ENCODE peak calls at places on chromosomes 2 and 18, in six cellular contexts. S, M, T, U, J and Y are unnamed samples.

GRCh38 chr2:169034256-169034655 is 3.1 kb upstream of the ABCB11 start:
- DNase-seq in T (no peak), S (no peak), M (no peak), J (peak; percentile 41), U (no peak), Y (no peak)

GRCh38 chr2:157899125-157899839 is 23.2 kb upstream of the ACVR1 start:
- DNase-seq in J (no peak), U (no peak), M (no peak), S (no peak), T (no peak), Y (no peak)

GRCh38 chr2:2164326-2164917 is 166.7 kb downstream of the MYT1L start:
- DNase-seq in J (no peak), U (no peak), M (no peak), T (no peak), S (no peak), Y (no peak)

GRCh38 chr18:30712383-30712782 is 330.2 kb downstream of the DSC3 start:
- DNase-seq in S (no peak), T (no peak), M (no peak), U (no peak), J (no peak), Y (no peak)

GRCh38 chr2:16943279-16943958 is 277.8 kb upstream of the CYRIA start:
- DNase-seq in M (no peak), J (no peak), S (no peak), T (no peak), U (no peak), Y (no peak)

GRCh38 chr2:110116033-110116710 is 550 bp upstream of the MALL start:
- DNase-seq in M (no peak), U (no peak), S (peak; percentile 76), J (peak; percentile 85), T (peak; percentile 90), Y (peak; percentile 63)

GRCh38 chr2:229273384-229274338 is 2.6 kb upstream of the PID1 start:
- DNase-seq in S (peak; percentile 64), J (peak; percentile 88), U (peak; percentile 56), M (no peak), T (peak; percentile 85), Y (peak; percentile 73)

GRCh38 chr2:241064008-241064801 is 37.9 kb downstream of the MTERF4 start:
- DNase-seq in S (no peak), M (peak; percentile 39), U (no peak), T (no peak), J (no peak), Y (peak; percentile 48)

GRCh38 chr2:205245652-205246051 is 436.6 kb upstream of the NRP2 start:
- DNase-seq in U (no peak), S (no peak), M (no peak), T (peak; percentile 81), J (peak; percentile 26), Y (no peak)

GRCh38 chr2:175595139-175595538 is 406.9 kb downstream of the LNPK start:
- DNase-seq in M (no peak), J (no peak), S (no peak), U (no peak), T (no peak), Y (no peak)

GRCh38 chr18:7466190-7466589 is 100.9 kb upstream of the PTPRM start:
- DNase-seq in S (no peak), M (no peak), J (no peak), U (no peak), T (no peak), Y (no peak)

GRCh38 chr2:100381240-100381639 is 36.2 kb downstream of the CHST10 start:
- DNase-seq in T (peak; percentile 65), S (peak; percentile 79), U (peak; percentile 86), M (peak; percentile 76), J (peak; percentile 84), Y (peak; percentile 58)

GRCh38 chr2:203710211-203710610 is 3.8 kb downstream of the CD28 start:
- DNase-seq in S (no peak), U (no peak), J (no peak), M (no peak), T (no peak), Y (no peak)

GRCh38 chr2:28687640-28688039 is 64.0 kb upstream of the PPP1CB start:
- DNase-seq in S (no peak), M (no peak), U (no peak), J (no peak), T (no peak), Y (no peak)

GRCh38 chr2:149431337-149431736 is 101.0 kb downstream of the LYPD6 start:
- DNase-seq in T (peak; percentile 8), M (no peak), J (no peak), S (no peak), U (no peak), Y (no peak)

GRCh38 chr18:32289480-32290075 is 99.7 kb downstream of the MEP1B start:
- DNase-seq in M (no peak), J (peak; percentile 84), U (peak; percentile 36), T (peak; percentile 75), S (peak; percentile 53), Y (no peak)

GRCh38 chr18:63882333-63883141 is 5.0 kb upstream of the SERPINB2 start:
- DNase-seq in J (peak; percentile 89), S (no peak), U (no peak), T (peak; percentile 95), M (no peak), Y (no peak)

GRCh38 chr2:10720983-10721343 is 467 bp upstream of the ATP6V1C2 start:
- DNase-seq in J (no peak), T (no peak), U (no peak), S (no peak), M (no peak), Y (peak; percentile 17)
- H3K4me3 ChIP-seq in J (peak overlapping the region; percentile 40), T (no peak overlapping the region), U (peak overlapping the region; percentile 68), S (peak overlapping the region; percentile 40), M (no peak overlapping the region), Y (no peak overlapping the region)

GRCh38 chr2:68916226-68916625 is 36.5 kb downstream of the GKN2 start:
- DNase-seq in M (no peak), S (peak; percentile 17), J (no peak), U (no peak), T (no peak), Y (no peak)

GRCh38 chr2:68918497-68918896 is 34.2 kb downstream of the GKN2 start:
- DNase-seq in J (peak; percentile 74), S (no peak), U (no peak), M (no peak), T (no peak), Y (no peak)

GRCh38 chr2:68921646-68922045 is 31.0 kb downstream of the GKN2 start:
- DNase-seq in U (no peak), T (no peak), S (no peak), J (no peak), M (no peak), Y (no peak)

GRCh38 chr2:68917034-68917718 is 35.5 kb downstream of the GKN2 start:
- DNase-seq in M (no peak), J (peak; percentile 54), T (no peak), U (no peak), S (no peak), Y (no peak)

DNA sequence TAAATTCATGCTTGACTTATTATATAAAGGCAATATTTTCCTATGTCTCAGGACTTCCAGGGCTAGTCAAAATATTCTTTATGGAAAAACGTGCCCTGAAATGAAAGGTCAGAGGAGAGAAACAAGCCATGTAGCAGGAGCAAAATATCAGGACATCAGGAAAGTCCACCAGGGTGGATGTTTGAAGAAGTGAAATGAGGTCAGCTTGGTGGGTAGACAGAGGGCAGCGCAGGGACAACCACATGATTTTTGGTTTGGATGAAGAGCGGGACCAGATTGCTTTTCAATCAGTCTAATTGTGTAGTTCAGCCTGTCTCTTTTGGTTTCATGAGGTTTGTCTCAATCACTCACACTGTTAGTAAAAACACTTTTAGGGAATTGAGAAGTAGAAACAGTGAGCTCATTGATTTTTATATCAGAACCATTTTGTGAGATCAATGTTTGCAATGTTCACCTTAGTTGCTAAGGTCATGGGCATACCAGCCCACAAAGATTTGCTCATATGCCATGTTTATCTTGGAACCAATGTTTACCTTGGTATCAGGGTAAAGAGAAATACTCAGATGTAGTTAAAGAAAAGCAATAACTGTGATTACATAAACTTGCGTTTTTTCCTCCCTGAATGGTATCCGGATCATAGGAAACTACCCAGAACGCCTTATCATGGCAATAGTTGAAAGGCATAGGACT is 32.1 kb downstream of the GKN2 start:
- DNase-seq in M (no peak), U (no peak), S (no peak), T (no peak), J (no peak), Y (no peak)
- H3K4me1 ChIP-seq in M (no peaks in the 10 kb centered on the region), U (no peaks in the 10 kb centered on the region), S (no peaks in the 10 kb centered on the region), T (no peaks in the 10 kb centered on the region), J (no peaks in the 10 kb centered on the region), Y (no peaks in the 10 kb centered on the region)

GRCh38 chr2:65367517-65367916 is 64.9 kb downstream of the SPRED2 start:
- DNase-seq in U (no peak), M (no peak), J (peak; percentile 92), S (no peak), T (peak; percentile 99), Y (no peak)

GRCh38 chr2:65368464-65368863 is 63.9 kb downstream of the SPRED2 start:
- DNase-seq in S (no peak), U (no peak), T (no peak), J (no peak), M (no peak), Y (no peak)

GRCh38 chr2:65364054-65364651 is 68.2 kb downstream of the SPRED2 start:
- DNase-seq in S (no peak), U (no peak), J (no peak), T (peak; percentile 29), M (no peak), Y (no peak)

GRCh38 chr2:65366595-65367125 is 65.7 kb downstream of the SPRED2 start:
- DNase-seq in M (no peak), S (peak; percentile 48), J (peak; percentile 92), T (peak; percentile 98), U (no peak), Y (peak; percentile 71)

DNA sequence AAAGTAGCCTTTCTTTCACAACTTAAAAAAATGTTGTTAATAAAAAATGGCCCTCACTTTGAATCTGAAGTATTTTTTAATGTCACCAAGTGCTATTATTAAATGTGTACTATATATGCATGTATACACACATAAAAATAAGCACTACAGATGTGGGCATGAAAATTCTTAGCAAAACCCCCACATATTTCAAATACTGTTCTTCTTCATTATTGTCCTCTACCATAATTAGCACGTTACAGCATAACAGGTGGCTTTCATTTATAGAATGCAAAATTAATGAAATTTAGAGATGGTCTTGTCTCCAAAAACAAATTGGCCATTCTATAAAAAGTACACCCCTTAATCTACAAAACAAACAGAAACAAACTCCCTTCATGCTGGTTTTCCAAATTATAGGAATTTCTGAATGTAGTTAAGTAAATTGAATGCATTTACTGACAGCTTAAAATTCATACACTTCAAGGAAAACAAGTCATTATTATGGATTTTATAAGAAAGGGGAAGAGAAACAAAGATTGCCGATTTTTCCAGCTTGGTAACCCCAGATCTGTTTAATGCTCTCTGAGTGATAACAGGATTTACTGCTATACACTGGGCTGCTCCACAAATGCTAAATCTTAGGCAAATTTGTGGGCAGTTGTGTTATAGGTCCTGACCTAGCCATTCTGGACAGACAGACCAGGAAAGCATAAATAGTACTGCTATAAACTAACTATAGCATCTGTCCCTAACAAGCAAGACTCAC is 67.2 kb downstream of the SPRED2 start:
- DNase-seq in M (no peak), J (no peak), S (no peak), U (no peak), T (no peak), Y (no peak)
- H3K4me3 ChIP-seq in M (no peak overlapping the region), J (no peak overlapping the region), S (no peak overlapping the region), U (no peak overlapping the region), T (peak overlapping the region; percentile 70), Y (no peak overlapping the region)

DNA sequence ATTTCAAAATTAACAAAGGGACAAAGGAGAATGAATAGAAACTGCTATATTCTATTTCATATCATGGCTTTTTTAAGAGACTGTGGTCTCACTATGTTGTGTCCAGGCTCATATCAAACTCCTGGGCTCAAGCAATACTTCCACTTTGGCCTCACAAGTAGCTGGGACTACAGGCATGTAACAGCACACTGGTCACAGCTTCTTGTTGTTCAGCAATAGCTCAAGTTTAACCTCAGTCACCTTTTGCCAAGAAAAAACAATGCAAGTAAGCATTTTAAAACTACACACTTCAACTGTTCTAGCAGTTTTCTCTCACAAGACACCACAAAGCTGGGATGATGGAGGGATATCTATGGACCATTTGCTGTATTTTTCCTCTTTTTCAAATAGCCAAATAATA is 77.1 kb downstream of the ANKRD44 start:
- DNase-seq in S (no peak), U (no peak), J (no peak), M (no peak), T (no peak), Y (no peak)
- H3K4me1 ChIP-seq in S (no peaks in the 10 kb centered on the region), U (peaks cover 7% of the 10 kb centered on the region), J (no peaks in the 10 kb centered on the region), M (peaks cover 93% of the 10 kb centered on the region), T (peaks cover 12% of the 10 kb centered on the region), Y (no peaks in the 10 kb centered on the region)